ENCODE peak calls at places on chromosomes 11 and 22, in four cellular contexts. V is AG10803, T is T-helper 2 cell, C is mesenteric fat pad. K is an unnamed sample.

GRCh38 chr11:124938206-124938765 is 2.4 kb upstream of the HEPACAM start:
- DNase-seq in V (peak; percentile 48), T (no peak), C (no peak), K (no peak)

GRCh38 chr11:926341-926916 is 759 bp downstream of the AP2A2 start:
- DNase-seq in V (peak; percentile 64), T (no peak), C (no peak), K (peak; percentile 52)

GRCh38 chr11:114310095-114310494 is 13.9 kb downstream of the NNMT start:
- DNase-seq in V (no peak), T (no peak), C (no peak), K (no peak)

GRCh38 chr22:40212126-40212525 is 34.4 kb downstream of the TNRC6B start:
- DNase-seq in V (peak; percentile 47), T (no peak), C (peak; percentile 45), K (no peak)

GRCh38 chr11:130798280-130798679 is 118.0 kb downstream of the SNX19 start:
- DNase-seq in V (peak; percentile 94), T (no peak), C (no peak), K (no peak)

GRCh38 chr22:30565341-30565740 is 9.1 kb downstream of the GAL3ST1 start:
- DNase-seq in V (peak; percentile 35), T (no peak), C (no peak), K (no peak)

GRCh38 chr11:9943346-9944110 is 279.7 kb downstream of the SWAP70 start:
- DNase-seq in V (peak; percentile 100), T (no peak), C (no peak), K (no peak)

GRCh38 chr11:4368286-4368685 is at the start of gene OR52B4:
- DNase-seq in V (no peak), T (no peak), C (no peak), K (no peak)

GRCh38 chr11:57513911-57514537 is 1.5 kb downstream of the SLC43A1 start:
- DNase-seq in V (peak; percentile 33), T (peak; percentile 6), C (no peak), K (peak; percentile 72)

GRCh38 chr22:47032956-47033647 is 270.7 kb downstream of the TBC1D22A start:
- DNase-seq in V (no peak), T (no peak), C (no peak), K (peak; percentile 40)

GRCh38 chr11:92751594-92751993 is 217.9 kb upstream of the MTNR1B start:
- DNase-seq in V (peak; percentile 38), T (no peak), C (no peak), K (no peak)

GRCh38 chr11:61498767-61499341 is 9.7 kb upstream of the LRRC10B start:
- DNase-seq in V (no peak), T (no peak), C (no peak), K (no peak)

GRCh38 chr11:102802341-102802740 is 4.4 kb upstream of the MMP1 start:
- DNase-seq in V (peak; percentile 98), T (no peak), C (no peak), K (no peak)

GRCh38 chr11:1515082-1516060 is 28.8 kb upstream of the MOB2 start:
- DNase-seq in V (peak; percentile 43), T (peak; percentile 64), C (peak; percentile 95), K (peak; percentile 85)

GRCh38 chr11:82989628-82990404 is 81.9 kb downstream of the RAB30 start:
- DNase-seq in V (no peak), T (no peak), C (no peak), K (no peak)

GRCh38 chr11:122843281-122844150 is 5.2 kb downstream of the CRTAM start:
- DNase-seq in V (no peak), T (no peak), C (no peak), K (no peak)

GRCh38 chr11:199782-200181 is 6.9 kb downstream of the SCGB1C1 start:
- DNase-seq in V (no peak), T (no peak), C (peak; percentile 72), K (no peak)

GRCh38 chr22:49201046-49201970 is 626.4 kb downstream of the BRD1 start:
- DNase-seq in V (no peak), T (no peak), C (peak; percentile 59), K (no peak)

GRCh38 chr22:39214383-39215069 is 30.3 kb downstream of the PDGFB start:
- DNase-seq in V (no peak), T (no peak), C (peak; percentile 8), K (no peak)

GRCh38 chr11:70019576-70020011 is 58.5 kb upstream of the ANO1 start:
- DNase-seq in V (peak; percentile 58), T (no peak), C (peak; percentile 74), K (no peak)

GRCh38 chr11:49208006-49208721 is at the start of gene FOLH1:
- DNase-seq in V (peak; percentile 0), T (no peak), C (no peak), K (no peak)

GRCh38 chr22:43823353-43823908 is 11.3 kb upstream of the EFCAB6 start:
- DNase-seq in V (no peak), T (no peak), C (peak; percentile 88), K (no peak)

GRCh38 chr11:108137212-108137611 is 15.8 kb downstream of the ACAT1 start:
- DNase-seq in V (no peak), T (no peak), C (no peak), K (no peak)

GRCh38 chr11:65425105-65425970 is 2.7 kb downstream of the NEAT1 start:
- DNase-seq in V (peak; percentile 82), T (peak; percentile 73), C (peak; percentile 75), K (no peak)

GRCh38 chr11:12893787-12894672 is 115.1 kb upstream of the RASSF10 start:
- DNase-seq in V (peak; percentile 71), T (peak; percentile 10), C (no peak), K (peak; percentile 69)

GRCh38 chr22:20194681-20195593 is 44.1 kb upstream of the CCDC188 start:
- DNase-seq in V (no peak), T (no peak), C (no peak), K (no peak)

GRCh38 chr11:120316880-120317688 is 8.0 kb upstream of the TLCD5 start:
- DNase-seq in V (peak; percentile 43), T (no peak), C (no peak), K (peak; percentile 84)

GRCh38 chr11:118342503-118343161 is at the start of gene CD3D:
- DNase-seq in V (no peak), T (peak; percentile 55), C (no peak), K (no peak)

GRCh38 chr22:37498289-37498909 is 12.2 kb upstream of the MFNG start:
- DNase-seq in V (no peak), T (peak; percentile 59), C (no peak), K (peak; percentile 81)

K was measured in mucosa of descending colon.